ENCODE peak calls at places on chromosomes 3 and 15, in nine cellular contexts. E, R, C, K, N, Q, H, Z and X are unnamed samples.

GRCh38 chr3:45105855-45106655 is 40.1 kb downstream of the CDCP1 start:
- DNase-seq in E (peak), R (no peak), C (no peak), K (peak), N (no peak), Q (no peak), H (no peak), Z (peak), X (no peak)

GRCh38 chr15:85620321-85621044 is 174.2 kb downstream of the KLHL25 start:
- DNase-seq in E (no peak), R (no peak), C (no peak), K (no peak), N (peak), Q (no peak), H (no peak), Z (no peak), X (no peak)

GRCh38 chr3:45994661-45995369 is 809 bp downstream of the FYCO1 start:
- DNase-seq in E (no peak), R (no peak), C (no peak), K (no peak), N (no peak), Q (peak), H (peak), Z (no peak), X (peak)

GRCh38 chr15:80489030-80489594 is 84.9 kb downstream of the ARNT2 start:
- DNase-seq in E (peak), R (no peak), C (no peak), K (peak), N (no peak), Q (no peak), H (no peak), Z (peak), X (no peak)

GRCh38 chr3:24197809-24198208 is 252.7 kb downstream of the NR1D2 start:
- DNase-seq in E (no peak), R (no peak), C (no peak), K (no peak), N (no peak), Q (no peak), H (no peak), Z (no peak), X (no peak)

GRCh38 chr3:119731545-119732343 is 28.9 kb downstream of the CFAP91 start:
- DNase-seq in E (no peak), R (no peak), C (no peak), K (no peak), N (no peak), Q (no peak), H (no peak), Z (peak), X (no peak)

GRCh38 chr3:56491566-56491965 is 23.3 kb upstream of the ERC2 start:
- DNase-seq in E (no peak), R (no peak), C (no peak), K (no peak), N (no peak), Q (no peak), H (no peak), Z (peak), X (no peak)

GRCh38 chr3:37987315-37987697 is 3.3 kb upstream of the VILL start:
- DNase-seq in E (no peak), R (no peak), C (no peak), K (no peak), N (no peak), Q (no peak), H (no peak), Z (no peak), X (no peak)

GRCh38 chr3:7504886-7505775 is 644.2 kb downstream of the GRM7 start:
- DNase-seq in E (no peak), R (no peak), C (no peak), K (no peak), N (no peak), Q (peak), H (no peak), Z (peak), X (no peak)

GRCh38 chr15:66415321-66415720 is 28.6 kb downstream of the MAP2K1 start:
- DNase-seq in E (no peak), R (no peak), C (no peak), K (no peak), N (no peak), Q (no peak), H (no peak), Z (no peak), X (no peak)

GRCh38 chr3:17065315-17065714 is 180.6 kb downstream of the PLCL2 start:
- DNase-seq in E (no peak), R (no peak), C (no peak), K (no peak), N (no peak), Q (no peak), H (no peak), Z (no peak), X (no peak)

GRCh38 chr3:94616833-94617232 is 554.0 kb downstream of the NSUN3 start:
- DNase-seq in E (no peak), R (no peak), C (no peak), K (no peak), N (no peak), Q (peak), H (no peak), Z (no peak), X (no peak)

GRCh38 chr3:100525753-100526612 is 33.6 kb downstream of the TMEM45A start:
- DNase-seq in E (peak), R (no peak), C (no peak), K (no peak), N (peak), Q (no peak), H (no peak), Z (peak), X (no peak)

GRCh38 chr3:49343163-49343562 is 3.3 kb upstream of the USP4 start:
- DNase-seq in E (no peak), R (no peak), C (no peak), K (no peak), N (no peak), Q (no peak), H (no peak), Z (no peak), X (no peak)

GRCh38 chr3:49341996-49342395 is 2.1 kb upstream of the USP4 start:
- DNase-seq in E (no peak), R (no peak), C (no peak), K (no peak), N (no peak), Q (no peak), H (no peak), Z (no peak), X (no peak)

GRCh38 chr3:49339593-49339946 is 283 bp downstream of the USP4 start:
- DNase-seq in E (no peak), R (peak), C (no peak), K (no peak), N (no peak), Q (no peak), H (no peak), Z (no peak), X (peak)

GRCh38 chr3:49339947-49340800 is at the start of gene USP4:
- DNase-seq in E (peak), R (peak), C (peak), K (peak), N (peak), Q (peak), H (peak), Z (peak), X (peak)
- TF ChIP-seq CTCF in E (peak), R (peak), C (peak), K (peak), N (no peak), Q (peak), H (peak), Z (peak), X (no peak)

GRCh38 chr15:42215854-42216829 is 8.0 kb upstream of the VPS39 start:
- DNase-seq in E (no peak), R (no peak), C (no peak), K (no peak), N (no peak), Q (no peak), H (peak), Z (no peak), X (no peak)
- TF ChIP-seq CTCF in E (no peak), R (no peak), C (no peak), K (no peak), N (no peak), Q (no peak), H (no peak), Z (no peak), X (no peak)

DNA sequence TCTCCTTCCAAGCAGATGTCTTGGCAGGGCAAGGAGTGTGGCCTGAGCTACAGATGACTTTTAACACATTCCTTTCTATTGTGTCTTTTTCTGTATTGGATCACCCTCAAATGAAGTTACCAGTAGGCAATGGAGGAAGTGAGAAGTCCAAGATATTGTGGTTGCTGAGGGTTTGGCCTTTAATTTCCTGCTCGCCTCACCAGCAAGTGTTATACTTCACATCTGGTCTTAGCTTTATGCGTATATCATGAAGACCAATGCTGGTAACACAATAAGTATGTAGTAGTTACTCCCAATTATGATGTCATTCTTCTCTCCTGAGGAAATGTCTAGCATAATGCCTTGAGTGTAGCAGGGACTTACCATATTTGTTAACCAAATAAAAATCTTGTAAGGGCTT is 179.9 kb downstream of the ZIC1 start:
- DNase-seq in E (peak), R (no peak), C (no peak), K (no peak), N (no peak), Q (no peak), H (no peak), Z (no peak), X (no peak)
- TF ChIP-seq CTCF in E (no peak), R (no peak), C (no peak), K (no peak), N (no peak), Q (no peak), H (no peak), Z (no peak), X (no peak)

DNA sequence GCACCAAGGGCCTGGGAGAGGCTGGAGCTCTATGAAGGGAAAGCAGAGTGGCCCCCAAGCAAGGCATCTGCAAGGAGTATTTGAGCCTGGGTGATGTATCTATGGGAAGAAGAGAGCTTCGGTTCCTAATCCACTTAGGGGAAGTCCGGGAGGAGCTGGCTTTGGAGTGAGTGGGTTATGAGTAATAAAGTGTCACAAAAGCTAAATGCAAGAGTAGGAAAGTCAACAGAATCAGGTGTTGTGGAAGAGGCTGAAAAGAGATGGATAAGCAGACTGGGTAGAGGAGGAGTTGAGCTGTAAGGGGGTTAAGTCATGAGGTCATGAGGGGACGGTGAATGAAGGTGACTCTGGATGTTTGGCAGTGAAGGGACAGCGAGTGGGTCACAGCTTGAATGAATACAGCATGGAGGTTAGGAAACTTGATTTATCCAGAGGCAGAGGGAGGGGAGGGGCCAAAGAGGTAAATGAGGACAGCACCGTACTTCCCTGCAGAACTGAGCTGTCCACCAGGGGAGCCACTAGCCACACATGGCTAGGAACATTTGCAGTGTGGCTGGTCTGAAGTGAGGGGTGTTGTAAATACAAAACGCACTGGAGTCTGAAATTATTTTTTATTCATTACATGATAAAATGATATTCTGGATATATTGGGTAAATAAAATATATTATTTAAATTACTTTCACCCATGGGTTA is 83.3 kb downstream of the ADCY5 start:
- DNase-seq in E (no peak), R (peak), C (no peak), K (no peak), N (no peak), Q (peak), H (no peak), Z (no peak), X (peak)
- TF ChIP-seq CTCF in E (peak), R (peak), C (peak), K (peak), N (peak), Q (peak), H (peak), Z (peak), X (peak)